ENCODE peak calls at places on chromosomes 12 and 14, in four cellular contexts. L is hepatocyte, F is PC-3, U is stomach. O is an unnamed sample.

GRCh38 chr12:56522486-56523193 is 1.0 kb downstream of the RBMS2 start:
- DNase-seq in L (peak; percentile 27), F (peak; percentile 27), U (no peak), O (no peak)

GRCh38 chr12:12115531-12115930 is 44.8 kb downstream of the BCL2L14 start:
- DNase-seq in L (no peak), F (no peak), U (no peak), O (no peak)

GRCh38 chr12:2301531-2302461 is 249.0 kb downstream of the CACNA1C start:
- DNase-seq in L (peak; percentile 31), F (no peak), U (no peak), O (no peak)

GRCh38 chr12:1422604-1423315 is 171.6 kb downstream of the FBXL14 start:
- DNase-seq in L (no peak), F (no peak), U (no peak), O (no peak)

GRCh38 chr12:131736807-131737484 is 26.1 kb downstream of the SFSWAP start:
- DNase-seq in L (peak; percentile 51), F (peak; percentile 98), U (no peak), O (peak; percentile 84)

GRCh38 chr14:106790189-106791036 is 1264.0 kb downstream of the TMEM121 start:
- DNase-seq in L (no peak), F (peak; percentile 36), U (peak; percentile 85), O (peak; percentile 49)

GRCh38 chr14:73227812-73228781 is 9.2 kb upstream of the PAPLN start:
- DNase-seq in L (peak; percentile 74), F (peak; percentile 97), U (no peak), O (no peak)

GRCh38 chr12:31952418-31952817 is 6.8 kb upstream of the RESF1 start:
- DNase-seq in L (no peak), F (no peak), U (no peak), O (no peak)

GRCh38 chr14:89915114-89915878 is 39.2 kb downstream of the EFCAB11 start:
- DNase-seq in L (peak; percentile 82), F (peak; percentile 86), U (peak; percentile 67), O (no peak)

GRCh38 chr12:45336762-45337596 is 121.1 kb downstream of the ANO6 start:
- DNase-seq in L (peak; percentile 46), F (peak; percentile 57), U (no peak), O (no peak)

GRCh38 chr14:100754020-100754419 is 27.3 kb downstream of the DLK1 start:
- DNase-seq in L (no peak), F (no peak), U (no peak), O (no peak)

GRCh38 chr14:89041245-89041585 is 216.8 kb downstream of the TTC8 start:
- DNase-seq in L (peak; percentile 78), F (peak; percentile 78), U (peak; percentile 74), O (no peak)

GRCh38 chr12:57815177-57816000 is 3.1 kb downstream of the AVIL start:
- DNase-seq in L (no peak), F (peak; percentile 24), U (no peak), O (no peak)

GRCh38 chr12:27517961-27518668 is 5.9 kb upstream of the PPFIBP1 start:
- DNase-seq in L (no peak), F (no peak), U (no peak), O (no peak)

GRCh38 chr12:27336254-27336653 is 3.6 kb downstream of the BMAL2 start:
- DNase-seq in L (peak; percentile 44), F (peak; percentile 99), U (peak; percentile 46), O (no peak)

GRCh38 chr12:105331805-105332251 is 1.3 kb downstream of the C12orf75 start:
- DNase-seq in L (peak; percentile 21), F (peak; percentile 64), U (peak; percentile 30), O (no peak)

GRCh38 chr12:2051700-2052625 is 824 bp upstream of the CACNA1C start:
- DNase-seq in L (peak; percentile 33), F (no peak), U (no peak), O (no peak)

GRCh38 chr12:13328535-13328934 is 132.0 kb downstream of the EMP1 start:
- DNase-seq in L (no peak), F (no peak), U (no peak), O (no peak)

GRCh38 chr12:107242189-107242588 is 148.8 kb upstream of the CRY1 start:
- DNase-seq in L (no peak), F (peak; percentile 32), U (no peak), O (no peak)

GRCh38 chr12:84056-84455 is 17.5 kb downstream of the IQSEC3 start:
- DNase-seq in L (no peak), F (no peak), U (no peak), O (no peak)

GRCh38 chr14:103543140-103543539 is 14.1 kb downstream of the TRMT61A start:
- DNase-seq in L (no peak), F (no peak), U (no peak), O (no peak)

GRCh38 chr14:30928462-30928861 is 54.1 kb downstream of the COCH start:
- DNase-seq in L (no peak), F (no peak), U (no peak), O (no peak)

GRCh38 chr12:105279460-105280056 is 43.6 kb upstream of the APPL2 start:
- DNase-seq in L (peak; percentile 30), F (no peak), U (peak; percentile 33), O (no peak)

GRCh38 chr12:64293654-64294364 is 71.7 kb upstream of the KICS2 start:
- DNase-seq in L (no peak), F (no peak), U (no peak), O (no peak)

GRCh38 chr12:2458113-2458414 is 336.7 kb upstream of the FKBP4 start:
- DNase-seq in L (no peak), F (no peak), U (no peak), O (no peak)

GRCh38 chr14:61080591-61081010 is 99.6 kb downstream of the SLC38A6 start:
- DNase-seq in L (peak; percentile 46), F (no peak), U (no peak), O (no peak)

GRCh38 chr12:18139989-18140596 is 50.1 kb upstream of the RERGL start:
- DNase-seq in L (peak; percentile 23), F (peak; percentile 60), U (no peak), O (no peak)

GRCh38 chr12:5220835-5221234 is 177.2 kb downstream of the KCNA5 start:
- DNase-seq in L (no peak), F (no peak), U (no peak), O (no peak)

GRCh38 chr14:102071283-102071998 is 15.4 kb downstream of the HSP90AA1 start:
- DNase-seq in L (no peak), F (peak; percentile 92), U (no peak), O (no peak)

GRCh38 chr14:73443758-73444157 is 14.6 kb downstream of the NUMB start:
- DNase-seq in L (no peak), F (no peak), U (no peak), O (no peak)

GRCh38 chr12:82176016-82176415 is 182.2 kb downstream of the CCDC59 start:
- DNase-seq in L (no peak), F (no peak), U (no peak), O (no peak)

GRCh38 chr12:64419696-64420095 is 15.5 kb downstream of the XPOT start:
- DNase-seq in L (no peak), F (no peak), U (no peak), O (no peak)

GRCh38 chr14:34063470-34064164 is 112.7 kb upstream of the EGLN3 start:
- DNase-seq in L (peak; percentile 76), F (no peak), U (no peak), O (no peak)

GRCh38 chr12:93740721-93741120 is 63.5 kb downstream of the CRADD start:
- DNase-seq in L (no peak), F (peak; percentile 46), U (no peak), O (no peak)

GRCh38 chr14:56715938-56716337 is 94.3 kb downstream of the OTX2 start:
- DNase-seq in L (no peak), F (no peak), U (no peak), O (no peak)

GRCh38 chr14:62162998-62163589 is 400.9 kb downstream of the SNAPC1 start:
- DNase-seq in L (peak; percentile 64), F (peak; percentile 79), U (no peak), O (no peak)
- H3K27me3 ChIP-seq in L (no peaks in the 10 kb centered on the region), F (peaks cover 43% of the 10 kb centered on the region), U (peaks cover 31% of the 10 kb centered on the region), O (no peaks in the 10 kb centered on the region)

GRCh38 chr12:71592841-71593240 is 70.8 kb downstream of the ZFC3H1 start:
- DNase-seq in L (no peak), F (no peak), U (no peak), O (no peak)
- H3K27me3 ChIP-seq in L (no peaks in the 10 kb centered on the region), F (no peaks in the 10 kb centered on the region), U (peaks cover 31% of the 10 kb centered on the region), O (peaks cover 4% of the 10 kb centered on the region)

GRCh38 chr14:36521598-36522345 is 1.7 kb upstream of the NKX2-1 start:
- DNase-seq in L (no peak), F (no peak), U (no peak), O (no peak)
- H3K27me3 ChIP-seq in L (peaks cover 99% of the 10 kb centered on the region), F (peaks cover 37% of the 10 kb centered on the region), U (peaks cover 100% of the 10 kb centered on the region), O (peaks cover 92% of the 10 kb centered on the region)

GRCh38 chr12:54019924-54020586 is 8.2 kb upstream of the HOXC6 start:
- DNase-seq in L (no peak), F (no peak), U (no peak), O (no peak)
- H3K27me3 ChIP-seq in L (peaks cover 82% of the 10 kb centered on the region), F (no peaks in the 10 kb centered on the region), U (peaks cover 100% of the 10 kb centered on the region), O (peaks cover 100% of the 10 kb centered on the region)

DNA sequence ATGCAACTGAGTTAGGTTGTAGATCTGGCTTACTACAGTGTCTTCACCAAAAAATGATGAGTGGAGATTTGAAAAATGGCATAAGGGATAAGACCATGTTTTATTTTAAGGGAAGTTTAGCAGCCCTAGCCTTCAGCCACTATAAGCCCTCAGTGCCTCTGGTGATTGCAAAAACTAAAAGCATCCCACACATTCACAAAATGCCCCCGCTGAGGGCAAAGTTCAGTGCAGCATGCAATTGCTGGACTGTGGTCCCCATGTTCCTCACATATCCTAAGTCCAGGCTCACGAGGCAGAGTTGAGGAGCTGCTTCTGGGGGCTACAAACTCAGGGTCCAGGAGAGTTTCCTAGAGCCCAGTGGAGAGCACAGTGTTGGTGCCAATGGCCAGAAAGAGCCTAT is 29.6 kb upstream of the NCOR2 start:
- DNase-seq in L (no peak), F (no peak), U (no peak), O (no peak)
- H3K27me3 ChIP-seq in L (no peaks in the 10 kb centered on the region), F (no peaks in the 10 kb centered on the region), U (no peaks in the 10 kb centered on the region), O (no peaks in the 10 kb centered on the region)

DNA sequence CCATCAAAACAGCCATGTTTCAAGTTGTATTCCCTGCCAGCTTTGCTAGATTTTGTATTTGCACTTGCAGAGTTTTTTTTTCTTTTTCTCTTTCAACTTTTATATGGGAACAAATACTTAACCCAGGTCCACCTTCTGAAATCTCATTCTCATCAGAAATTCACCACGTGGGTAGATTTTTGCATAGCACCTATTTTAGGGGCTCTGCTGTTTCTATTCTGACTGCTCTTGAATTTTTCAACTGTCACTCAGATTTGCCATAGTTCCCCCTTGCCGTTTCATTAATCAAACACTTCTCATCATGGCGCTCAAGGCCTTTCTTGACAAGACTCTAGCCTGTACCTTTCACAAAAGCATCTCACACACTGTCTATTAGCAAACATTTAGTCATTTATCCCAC is 767.2 kb downstream of the VRK1 start:
- DNase-seq in L (no peak), F (no peak), U (no peak), O (no peak)
- H3K27me3 ChIP-seq in L (no peaks in the 10 kb centered on the region), F (peaks cover 26% of the 10 kb centered on the region), U (peaks cover 3% of the 10 kb centered on the region), O (no peaks in the 10 kb centered on the region)

O was measured in left lung.